ENCODE peak calls at places on chromosomes 4 and X, in seven cellular contexts. A is CD4-positive, alpha-beta memory T cell; M is colonic mucosa; H is left lung; R is mammary epithelial cell; P is pancreas; D is prostate gland. E is an unnamed sample. For H3K4me1, the result is how much of the 10 kb centered on the place peaks cover.

GRCh38 chr4:52889778-52890400 is 27.8 kb downstream of the RASL11B start:
- DNase-seq in H (no peak), A (no peak), D (no peak), R (peak), P (no peak), M (no peak), E (no peak)

GRCh38 chr4:5750052-5750950 is 39.3 kb downstream of the EVC start:
- DNase-seq in M (no peak), R (no peak), H (no peak), P (no peak), A (no peak), D (no peak), E (no peak)

GRCh38 chr4:114598191-114599121 is at the start of gene UGT8:
- DNase-seq in A (no peak), D (no peak), M (peak), P (peak), H (peak), R (peak), E (peak)

GRCh38 chr4:107578321-107578720 is 141.7 kb downstream of the PAPSS1 start:
- DNase-seq in R (no peak), A (no peak), D (no peak), P (no peak), M (no peak), H (no peak), E (no peak)

GRCh38 chrX:111360839-111361238 is 51.2 kb downstream of the DCX start:
- DNase-seq in A (no peak), P (no peak), D (no peak), M (no peak), R (no peak), H (no peak), E (no peak)

GRCh38 chr4:89753601-89754066 is 83.3 kb downstream of the SNCA start:
- DNase-seq in P (no peak), D (peak), R (peak), H (no peak), A (no peak), M (no peak), E (no peak)

GRCh38 chrX:139692506-139692849 is 15.5 kb downstream of the MCF2 start:
- DNase-seq in A (no peak), P (peak), H (no peak), R (no peak), D (no peak), M (no peak), E (no peak)

GRCh38 chr4:177505171-177505615 is 63.0 kb upstream of the AGA start:
- DNase-seq in A (no peak), P (no peak), M (no peak), H (no peak), D (no peak), R (no peak), E (no peak)

GRCh38 chr4:141006236-141006802 is 127.0 kb downstream of the RNF150 start:
- DNase-seq in P (no peak), H (no peak), R (no peak), M (no peak), D (no peak), A (no peak), E (no peak)

GRCh38 chr4:91243132-91243531 is 1060.6 kb upstream of the GRID2 start:
- DNase-seq in M (no peak), R (no peak), D (no peak), A (no peak), P (no peak), H (no peak), E (no peak)

GRCh38 chrX:119145241-119145653 is 17.6 kb upstream of the KIAA1210 start:
- DNase-seq in M (peak), A (no peak), P (no peak), D (no peak), R (peak), H (no peak), E (no peak)

GRCh38 chr4:113433116-113433515 is 328.4 kb downstream of the CAMK2D start:
- DNase-seq in D (no peak), M (no peak), P (no peak), A (no peak), H (no peak), R (no peak), E (no peak)

GRCh38 chrX:150548251-150548650 is 20.2 kb upstream of the MTM1 start:
- DNase-seq in D (no peak), A (no peak), R (no peak), P (no peak), M (no peak), H (no peak), E (no peak)
- H3K4me3 ChIP-seq in D (no peak), A (no peak), R (no peak), P (no peak), M (no peak), H (peak), E (no peak)

GRCh38 chr4:185775792-185776555 is 36.0 kb downstream of the SORBS2 start:
- DNase-seq in P (no peak), M (no peak), D (no peak), A (no peak), R (no peak), H (no peak), E (no peak)
- H3K4me1 ChIP-seq in P (under half), M (under half), D (under half), A (under half), R (under half), H (under half), E (under half)

GRCh38 chr4:148375581-148375980 is 66.6 kb downstream of the NR3C2 start:
- DNase-seq in A (no peak), P (no peak), M (no peak), H (no peak), R (no peak), D (no peak), E (no peak)
- H3K4me3 ChIP-seq in A (no peak), P (no peak), M (no peak), H (peak), R (no peak), D (peak), E (no peak)

GRCh38 chr4:168846414-168846813 is 163.6 kb downstream of the CBR4 start:
- DNase-seq in M (no peak), D (no peak), R (no peak), A (no peak), P (no peak), H (no peak), E (no peak)
- H3K4me1 ChIP-seq in M (under half), D (under half), R (half or more), A (under half), P (under half), H (under half), E (under half)